ENCODE peak calls at places on chromosomes 6 and 20, in eight cellular contexts. W, G, Q, J, H, F, O and Y are unnamed samples.

GRCh38 chr20:61940976-61941720 is 124.5 kb downstream of the TAF4 start:
- DNase-seq in J (peak; percentile 15), W (no peak), G (no peak), F (no peak), O (no peak), Q (no peak), H (no peak), Y (no peak)

GRCh38 chr20:36852187-36852586 is 23.8 kb upstream of the TLDC2 start:
- DNase-seq in H (no peak), W (no peak), F (no peak), J (no peak), O (peak; percentile 45), G (no peak), Q (no peak), Y (no peak)

GRCh38 chr20:34540596-34541263 is 17.8 kb upstream of the MAP1LC3A start:
- DNase-seq in O (no peak), Q (no peak), G (no peak), F (no peak), H (no peak), W (no peak), J (no peak), Y (no peak)

GRCh38 chr6:25892877-25893276 is 18.8 kb upstream of the SLC17A3 start:
- DNase-seq in W (no peak), G (no peak), Q (no peak), H (no peak), J (no peak), O (no peak), F (no peak), Y (no peak)

GRCh38 chr6:167987811-167988495 is 9.5 kb upstream of the KIF25 start:
- DNase-seq in J (no peak), O (no peak), F (no peak), W (no peak), G (no peak), H (no peak), Q (no peak), Y (no peak)

GRCh38 chr6:105688573-105688972 is 285.7 kb upstream of the PREP start:
- DNase-seq in F (no peak), G (no peak), O (no peak), H (no peak), Q (no peak), W (no peak), J (no peak), Y (no peak)

GRCh38 chr20:61957961-61958715 is 107.5 kb downstream of the TAF4 start:
- DNase-seq in O (no peak), Q (no peak), H (no peak), G (no peak), J (no peak), F (no peak), W (no peak), Y (no peak)

GRCh38 chr6:109690373-109690739 is 646 bp downstream of the AK9 start:
- DNase-seq in Q (no peak), W (no peak), J (peak; percentile 84), G (peak; percentile 64), F (no peak), H (no peak), O (peak; percentile 43), Y (no peak)

GRCh38 chr6:150373260-150373701 is 4.5 kb downstream of the IYD start:
- DNase-seq in G (no peak), O (no peak), H (peak; percentile 42), F (peak; percentile 88), W (peak; percentile 24), J (no peak), Q (no peak), Y (peak; percentile 40)

GRCh38 chr6:137867685-137868509 is 838 bp downstream of the TNFAIP3 start:
- DNase-seq in G (peak; percentile 51), H (no peak), J (peak; percentile 53), O (no peak), Q (no peak), F (peak; percentile 55), W (no peak), Y (no peak)

GRCh38 chr6:150930816-150931215 is 65.3 kb downstream of the MTHFD1L start:
- DNase-seq in H (peak; percentile 47), G (no peak), F (peak; percentile 25), W (peak; percentile 57), Q (no peak), O (no peak), J (no peak), Y (peak; percentile 55)

GRCh38 chr6:11162262-11162661 is 50.7 kb upstream of the ERVFRD-1 start:
- DNase-seq in F (no peak), H (no peak), Q (no peak), O (no peak), W (no peak), G (no peak), J (no peak), Y (no peak)

GRCh38 chr20:61724376-61724775 is 341.3 kb downstream of the TAF4 start:
- DNase-seq in O (no peak), Q (no peak), H (no peak), W (no peak), F (no peak), G (no peak), J (no peak), Y (peak; percentile 15)

GRCh38 chr6:114033606-114034005 is 62.7 kb upstream of the HDAC2 start:
- DNase-seq in G (no peak), J (no peak), W (no peak), Q (no peak), F (peak; percentile 29), H (no peak), O (no peak), Y (no peak)

GRCh38 chr6:15327271-15327670 is 81.4 kb downstream of the JARID2 start:
- DNase-seq in G (peak; percentile 50), Q (no peak), W (peak; percentile 18), O (no peak), F (peak; percentile 29), H (no peak), J (no peak), Y (no peak)

GRCh38 chr6:139778688-139779087 is 404.2 kb upstream of the CITED2 start:
- DNase-seq in F (peak; percentile 49), H (peak; percentile 24), Q (no peak), O (no peak), W (peak; percentile 53), J (no peak), G (no peak), Y (peak; percentile 39)

GRCh38 chr20:4471221-4471620 is 250.5 kb upstream of the PRND start:
- DNase-seq in G (no peak), Q (no peak), J (no peak), O (no peak), H (no peak), W (no peak), F (no peak), Y (no peak)

GRCh38 chr6:34232901-34233300 is 3.8 kb upstream of the HMGA1 start:
- DNase-seq in O (no peak), Q (no peak), J (no peak), F (no peak), G (no peak), W (no peak), H (no peak), Y (peak; percentile 39)

GRCh38 chr6:39044181-39044580 is 4.4 kb upstream of the GLP1R start:
- DNase-seq in W (no peak), O (no peak), J (no peak), F (no peak), G (no peak), H (no peak), Q (no peak), Y (no peak)

GRCh38 chr6:22570185-22570551 is 802 bp downstream of the HDGFL1 start:
- DNase-seq in W (no peak), H (no peak), G (no peak), O (no peak), J (peak; percentile 31), Q (no peak), F (no peak), Y (no peak)

GRCh38 chr6:136492409-136492808 is 57.8 kb downstream of the MAP7 start:
- DNase-seq in W (no peak), H (no peak), F (no peak), Q (no peak), J (no peak), G (no peak), O (no peak), Y (no peak)

GRCh38 chr6:89927788-89928565 is 33.7 kb downstream of the GJA10 start:
- DNase-seq in W (peak; percentile 71), H (no peak), G (no peak), Q (no peak), F (peak; percentile 73), J (no peak), O (no peak), Y (peak; percentile 29)

GRCh38 chr20:47949230-47949629 is 163.9 kb upstream of the SULF2 start:
- DNase-seq in J (no peak), F (no peak), H (no peak), G (no peak), O (no peak), W (no peak), Q (no peak), Y (no peak)

GRCh38 chr6:127496471-127496870 is 22.7 kb downstream of the MTCL3 start:
- DNase-seq in J (no peak), H (no peak), Q (no peak), G (no peak), O (no peak), F (peak; percentile 72), W (peak; percentile 45), Y (no peak)
- TF ChIP-seq CTCF in J (no peak), H (no peak), Q (no peak), G (no peak), O (no peak), F (no peak), W (no peak), Y (no peak)

GRCh38 chr20:22582386-22582959 is 1.9 kb downstream of the FOXA2 start:
- DNase-seq in G (no peak), W (no peak), F (no peak), O (no peak), H (no peak), Q (no peak), J (no peak), Y (no peak)

GRCh38 chr20:22579711-22580697 is 4.4 kb downstream of the FOXA2 start:
- DNase-seq in H (no peak), W (no peak), F (no peak), Q (no peak), O (no peak), J (peak; percentile 60), G (no peak), Y (no peak)

GRCh38 chr20:22582960-22583772 is 1.2 kb downstream of the FOXA2 start:
- DNase-seq in H (no peak), Q (no peak), W (no peak), F (no peak), G (no peak), J (peak; percentile 52), O (no peak), Y (no peak)

GRCh38 chr20:22583773-22584629 is at the start of gene FOXA2:
- DNase-seq in G (no peak), O (no peak), J (peak; percentile 88), W (no peak), F (no peak), H (no peak), Q (no peak), Y (peak; percentile 3)

GRCh38 chr20:22581437-22582385 is 2.7 kb downstream of the FOXA2 start:
- DNase-seq in Q (no peak), O (no peak), H (no peak), G (no peak), F (no peak), J (peak; percentile 49), W (no peak), Y (no peak)
- H3K4me3 ChIP-seq in Q (peak overlapping the region; percentile 73), O (no peak overlapping the region), H (no peak overlapping the region), G (no peak overlapping the region), F (no peak overlapping the region), J (peak overlapping the region; percentile 56), W (no peak overlapping the region), Y (no peak overlapping the region)

GRCh38 chr6:5025911-5026819 is 22.3 kb upstream of the RPP40 start:
- DNase-seq in J (peak; percentile 62), W (peak; percentile 57), Q (no peak), G (no peak), H (no peak), O (peak; percentile 66), F (peak; percentile 35), Y (peak; percentile 37)
- TF ChIP-seq CTCF in J (peak; percentile 14), W (peak; percentile 20), Q (no peak), G (no peak), H (no peak), O (peak; percentile 19), F (no peak), Y (peak; percentile 11)

GRCh38 chr20:32457476-32457986 is 99.4 kb downstream of the ASXL1 start:
- DNase-seq in O (peak; percentile 68), G (no peak), Q (no peak), F (peak; percentile 63), W (peak; percentile 59), H (no peak), J (peak; percentile 70), Y (peak; percentile 57)
- H3K4me3 ChIP-seq in O (peak overlapping the region; percentile 37), G (no peak overlapping the region), Q (peak overlapping the region; percentile 26), F (peak overlapping the region; percentile 42), W (peak overlapping the region; percentile 45), H (peak overlapping the region; percentile 33), J (peak overlapping the region; percentile 45), Y (peak overlapping the region; percentile 32)